ENCODE peak calls at places on chromosomes 5 and 9, in nine cellular contexts. Q, A, P, C, V, Z, Y, X and B are unnamed samples.

GRCh38 chr5:136000937-136001336 is 27.9 kb upstream of the TGFBI start:
- DNase-seq in V (no peak), Y (no peak), Z (no peak), X (no peak), A (no peak), Q (no peak), C (no peak), P (no peak), B (no peak)

GRCh38 chr5:176833286-176833685 is 22.9 kb downstream of the UNC5A start:
- DNase-seq in Y (no peak), X (no peak), Q (no peak), P (no peak), Z (no peak), V (no peak), A (no peak), C (no peak), B (no peak)

GRCh38 chr5:61023131-61023530 is 78.1 kb downstream of the NDUFAF2 start:
- DNase-seq in Z (no peak), V (no peak), P (no peak), X (no peak), C (no peak), A (no peak), Y (no peak), Q (no peak), B (no peak)

GRCh38 chr5:54909911-54910870 is 75.2 kb downstream of the ESM1 start:
- DNase-seq in Y (no peak), X (no peak), C (no peak), Q (no peak), V (no peak), A (no peak), Z (peak), P (no peak), B (no peak)

GRCh38 chr5:35306716-35307365 is 76.6 kb upstream of the PRLR start:
- DNase-seq in X (no peak), Z (no peak), V (no peak), A (no peak), Y (no peak), P (no peak), C (no peak), Q (no peak), B (no peak)

GRCh38 chr9:84146893-84147705 is 166.5 kb downstream of the RMI1 start:
- DNase-seq in P (no peak), C (no peak), Y (no peak), Z (no peak), X (no peak), Q (no peak), A (no peak), V (no peak), B (no peak)

GRCh38 chr9:98804083-98804482 is 3.4 kb upstream of the GALNT12 start:
- DNase-seq in Z (no peak), A (no peak), P (no peak), Q (no peak), Y (no peak), C (no peak), V (no peak), X (no peak), B (no peak)

GRCh38 chr9:136373300-136374182 is at the start of gene CARD9:
- DNase-seq in Q (no peak), P (no peak), A (peak), C (no peak), X (peak), Z (no peak), V (no peak), Y (no peak), B (no peak)

GRCh38 chr5:124349931-124350330 is 396.5 kb downstream of the ZNF608 start:
- DNase-seq in A (no peak), Y (no peak), X (no peak), C (no peak), P (no peak), Z (no peak), V (no peak), Q (no peak), B (no peak)

GRCh38 chr9:124500796-124501611 is 6.2 kb downstream of the NR5A1 start:
- DNase-seq in Q (no peak), C (no peak), Y (no peak), A (no peak), Z (no peak), V (no peak), P (peak), X (no peak), B (no peak)

GRCh38 chr5:134935711-134936602 is 31.0 kb downstream of the PCBD2 start:
- DNase-seq in X (no peak), V (no peak), Z (no peak), C (no peak), P (no peak), A (no peak), Y (no peak), Q (no peak), B (no peak)

GRCh38 chr5:146633273-146633672 is 117.3 kb upstream of the GPR151 start:
- DNase-seq in A (no peak), Y (no peak), C (no peak), Q (no peak), Z (no peak), P (no peak), X (no peak), V (no peak), B (no peak)

GRCh38 chr9:124205686-124206352 is 51.9 kb upstream of the NEK6 start:
- DNase-seq in P (no peak), X (no peak), V (no peak), C (no peak), Q (no peak), A (no peak), Y (no peak), Z (no peak), B (no peak)

GRCh38 chr9:106953166-106953565 is 90.2 kb downstream of the ZNF462 start:
- DNase-seq in V (no peak), Z (no peak), Y (no peak), C (no peak), A (no peak), Q (no peak), X (no peak), P (no peak), B (no peak)

GRCh38 chr5:162248107-162248713 is 180.6 kb downstream of the GABRG2 start:
- DNase-seq in Q (peak), X (no peak), Y (no peak), C (no peak), V (no peak), Z (no peak), P (no peak), A (no peak), B (no peak)

GRCh38 chr5:110639307-110639902 is 87.1 kb downstream of the TMEM232 start:
- DNase-seq in P (no peak), C (no peak), A (no peak), V (no peak), X (no peak), Y (no peak), Q (no peak), Z (no peak), B (no peak)

GRCh38 chr9:97895695-97896332 is 26.5 kb downstream of the TRMO start:
- DNase-seq in A (no peak), Y (no peak), P (no peak), C (no peak), V (no peak), Z (no peak), X (no peak), Q (peak), B (no peak)

GRCh38 chr9:35529156-35529823 is 39.4 kb downstream of the RUSC2 start:
- DNase-seq in C (no peak), V (no peak), X (no peak), A (no peak), Z (no peak), Y (no peak), Q (no peak), P (no peak), B (no peak)

GRCh38 chr5:103218164-103218563 is 40.4 kb upstream of the MACIR start:
- DNase-seq in X (no peak), V (no peak), P (no peak), Q (no peak), Y (no peak), C (no peak), A (no peak), Z (peak), B (no peak)

GRCh38 chr9:24293391-24293790 is 252.3 kb downstream of the IZUMO3 start:
- DNase-seq in X (no peak), Y (no peak), P (no peak), C (no peak), A (no peak), Q (no peak), Z (no peak), V (no peak), B (no peak)

GRCh38 chr9:136665111-136665703 is 2.5 kb downstream of the EGFL7 start:
- DNase-seq in C (no peak), Y (no peak), Q (peak), A (no peak), Z (no peak), V (no peak), X (peak), P (no peak), B (no peak)

GRCh38 chr9:133506653-133507038 is 18.1 kb downstream of the MYMK start:
- DNase-seq in Y (no peak), Z (no peak), C (no peak), P (no peak), X (no peak), A (no peak), Q (no peak), V (no peak), B (peak)

GRCh38 chr5:68028131-68028727 is 187.3 kb upstream of the PIK3R1 start:
- DNase-seq in X (no peak), P (no peak), A (no peak), C (no peak), V (no peak), Q (no peak), Y (no peak), Z (no peak), B (no peak)

GRCh38 chr9:130835441-130836298 is 616 bp downstream of the ABL1 start:
- DNase-seq in X (peak), P (no peak), C (peak), A (peak), V (no peak), Q (peak), Z (no peak), Y (no peak), B (no peak)

GRCh38 chr5:35404701-35405100 is 174.4 kb upstream of the PRLR start:
- DNase-seq in A (no peak), C (no peak), V (no peak), Z (no peak), Q (no peak), Y (no peak), P (no peak), X (no peak), B (no peak)

GRCh38 chr5:93096561-93096960 is 484.5 kb downstream of the NR2F1-AS1 start:
- DNase-seq in X (no peak), A (no peak), V (no peak), Y (no peak), C (no peak), Q (no peak), P (no peak), Z (no peak), B (no peak)

GRCh38 chr9:5939530-5939929 is 48.8 kb downstream of the MLANA start:
- DNase-seq in X (no peak), Z (no peak), A (no peak), V (no peak), C (no peak), P (no peak), Q (no peak), Y (no peak), B (no peak)

GRCh38 chr9:27413507-27414214 is 110.4 kb upstream of the IFNK start:
- DNase-seq in Y (no peak), Z (no peak), V (no peak), X (no peak), Q (no peak), P (no peak), C (no peak), A (peak), B (no peak)

GRCh38 chr9:98255578-98256296 is at the start of gene TBC1D2:
- DNase-seq in Z (peak), P (peak), Q (peak), A (peak), Y (peak), C (peak), X (peak), V (peak), B (peak)

GRCh38 chr5:135072357-135073247 is 38.6 kb upstream of the PITX1 start:
- DNase-seq in X (no peak), Q (peak), P (peak), C (no peak), Y (no peak), Z (no peak), V (no peak), A (no peak), B (no peak)

GRCh38 chr5:138065102-138065501 is 18.7 kb upstream of the WNT8A start:
- DNase-seq in X (peak), C (no peak), A (no peak), V (no peak), Q (no peak), P (no peak), Z (no peak), Y (no peak), B (no peak)